ENCODE peak calls at places on chromosomes 6 and 20, in eight cellular contexts. O is A549, N is H1, B is sigmoid colon, H is ovary, E is stomach, X is transverse colon, G is SK-N-SH. R is an unnamed sample. For H3K4me1, the result is how much of the 10 kb centered on the place peaks cover.

GRCh38 chr20:3010985-3011723 is 32.3 kb upstream of the GNRH2 start:
- DNase-seq in N (no peak), G (no peak), X (no peak), H (no peak), B (no peak), E (no peak), O (no peak), R (no peak)

GRCh38 chr20:40600441-40601235 is 88.4 kb downstream of the MAFB start:
- DNase-seq in E (no peak), G (no peak), N (no peak), O (no peak), B (no peak), H (no peak), X (no peak), R (no peak)

GRCh38 chr20:3312940-3313656 is 74.1 kb upstream of the SLC4A11 start:
- DNase-seq in G (no peak), B (no peak), E (no peak), O (peak), H (no peak), X (no peak), N (no peak), R (peak)

GRCh38 chr6:162198072-162198471 is 529.5 kb downstream of the PRKN start:
- DNase-seq in N (no peak), B (no peak), O (no peak), E (no peak), G (no peak), X (no peak), H (no peak), R (no peak)

GRCh38 chr20:33445881-33446615 is 2.5 kb upstream of the SNTA1 start:
- DNase-seq in H (no peak), E (no peak), G (no peak), N (no peak), X (no peak), B (no peak), O (no peak), R (no peak)

GRCh38 chr6:30882764-30883475 is 1.4 kb upstream of the DDR1 start:
- DNase-seq in N (no peak), X (peak), H (peak), O (peak), G (peak), E (peak), B (no peak), R (no peak)

GRCh38 chr6:169890901-169891300 is 139.5 kb downstream of the ERMARD start:
- DNase-seq in G (peak), X (no peak), E (no peak), H (no peak), B (no peak), O (no peak), N (no peak), R (no peak)

GRCh38 chr6:130602151-130602770 is 224.9 kb upstream of the SMLR1 start:
- DNase-seq in H (no peak), O (peak), E (no peak), N (no peak), X (no peak), G (no peak), B (no peak), R (no peak)

GRCh38 chr20:48933017-48933766 is 11.7 kb downstream of the ARFGEF2 start:
- DNase-seq in O (no peak), E (no peak), G (no peak), N (no peak), B (no peak), H (no peak), X (peak), R (no peak)

GRCh38 chr20:35771367-35771688 is 487 bp upstream of the PHF20 start:
- DNase-seq in X (no peak), E (no peak), N (no peak), O (no peak), G (no peak), B (no peak), H (no peak), R (no peak)

GRCh38 chr20:35771689-35772562 is at the start of gene PHF20:
- DNase-seq in H (peak), B (peak), O (peak), E (peak), X (peak), N (peak), G (peak), R (peak)

GRCh38 chr20:35772563-35773058 is 796 bp downstream of the PHF20 start:
- DNase-seq in N (no peak), H (no peak), O (no peak), X (no peak), E (no peak), G (no peak), B (no peak), R (no peak)

GRCh38 chr20:35776513-35777101 is 4.8 kb downstream of the PHF20 start:
- DNase-seq in B (peak), E (peak), G (peak), H (no peak), N (no peak), X (peak), O (no peak), R (peak)

DNA sequence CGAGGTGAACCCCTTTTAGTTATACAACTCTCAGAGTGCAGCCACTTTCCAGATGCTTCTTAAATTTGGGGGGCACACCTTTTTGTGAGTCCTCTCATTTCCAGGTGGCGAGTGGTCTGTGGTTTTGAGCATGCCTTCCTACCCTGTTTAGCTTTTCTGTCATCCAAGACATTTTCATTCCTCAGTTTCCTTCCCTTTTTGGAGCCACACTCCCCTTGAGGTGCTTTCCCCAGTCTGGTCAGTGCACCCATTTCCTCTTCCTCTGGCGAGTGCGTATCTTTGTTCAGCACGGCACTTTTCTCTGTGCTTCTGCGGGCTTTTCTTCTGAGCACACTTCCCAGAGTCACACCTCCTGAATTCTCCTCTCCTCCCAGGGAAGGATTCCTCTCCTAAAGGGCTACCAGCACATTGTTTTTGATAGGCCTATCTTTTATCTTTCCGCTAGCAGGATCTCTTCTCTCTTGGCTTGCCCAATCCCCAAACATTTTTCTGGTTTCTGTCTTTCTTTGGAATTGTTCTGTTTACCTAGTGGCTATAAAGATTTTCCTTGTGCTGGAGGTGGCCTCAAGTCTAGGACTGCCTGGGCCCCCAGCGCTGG is 1.4 kb downstream of the PHF20 start:
- DNase-seq in E (peak), N (no peak), X (peak), G (no peak), H (no peak), B (peak), O (no peak), R (no peak)
- H3K4me1 ChIP-seq in E (half or more), N (under half), X (under half), G (under half), H (under half), B (under half), O (under half), R (under half)

GRCh38 chr6:110856296-110856695 is 18.3 kb upstream of the AMD1 start:
- DNase-seq in E (no peak), O (no peak), G (no peak), N (no peak), H (no peak), B (no peak), X (no peak), R (no peak)
- TF ChIP-seq EP300 in E (no peak), O (no peak), G (no peak), N (no peak), H (no peak), B (no peak), X (no peak), R (no peak)

DNA sequence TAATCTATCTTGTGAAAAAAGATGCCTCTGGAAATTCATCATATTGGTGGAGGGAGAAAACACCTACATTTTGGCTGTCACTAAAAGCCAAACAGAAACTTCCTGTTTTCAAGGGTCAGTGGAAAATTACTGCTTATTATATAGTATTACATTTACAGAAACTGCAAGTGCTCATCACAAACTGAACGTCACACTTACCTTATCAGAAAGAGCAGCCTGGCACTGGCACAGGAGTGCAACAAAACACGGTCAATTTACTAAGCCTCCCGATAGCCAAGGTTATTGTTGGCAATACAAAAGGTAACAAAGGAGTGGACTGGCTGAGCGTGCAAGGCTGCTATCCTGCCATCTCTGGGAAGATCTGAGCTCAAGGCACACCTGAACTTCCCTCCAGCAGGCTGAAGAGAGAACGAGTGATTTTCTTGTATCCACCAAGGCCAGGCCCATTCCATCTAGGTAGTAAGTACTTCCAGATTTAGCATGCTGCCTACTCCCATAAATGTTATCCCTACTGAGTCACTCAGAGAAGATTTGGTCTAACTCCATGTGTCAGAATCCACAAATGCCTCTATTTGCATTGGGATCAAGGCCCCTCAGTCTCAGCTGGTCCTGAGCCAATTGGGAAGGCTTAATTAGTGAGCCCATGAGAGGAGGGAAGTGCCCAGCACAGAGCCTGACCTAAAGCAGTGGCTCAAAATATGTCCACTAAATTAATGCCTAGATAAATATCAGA is 399.8 kb downstream of the BTBD9 start:
- DNase-seq in N (no peak), G (no peak), B (no peak), H (no peak), O (no peak), X (no peak), E (no peak), R (no peak)
- H3K4me1 ChIP-seq in N (under half), G (under half), B (under half), H (under half), O (under half), X (under half), E (under half), R (under half)

DNA sequence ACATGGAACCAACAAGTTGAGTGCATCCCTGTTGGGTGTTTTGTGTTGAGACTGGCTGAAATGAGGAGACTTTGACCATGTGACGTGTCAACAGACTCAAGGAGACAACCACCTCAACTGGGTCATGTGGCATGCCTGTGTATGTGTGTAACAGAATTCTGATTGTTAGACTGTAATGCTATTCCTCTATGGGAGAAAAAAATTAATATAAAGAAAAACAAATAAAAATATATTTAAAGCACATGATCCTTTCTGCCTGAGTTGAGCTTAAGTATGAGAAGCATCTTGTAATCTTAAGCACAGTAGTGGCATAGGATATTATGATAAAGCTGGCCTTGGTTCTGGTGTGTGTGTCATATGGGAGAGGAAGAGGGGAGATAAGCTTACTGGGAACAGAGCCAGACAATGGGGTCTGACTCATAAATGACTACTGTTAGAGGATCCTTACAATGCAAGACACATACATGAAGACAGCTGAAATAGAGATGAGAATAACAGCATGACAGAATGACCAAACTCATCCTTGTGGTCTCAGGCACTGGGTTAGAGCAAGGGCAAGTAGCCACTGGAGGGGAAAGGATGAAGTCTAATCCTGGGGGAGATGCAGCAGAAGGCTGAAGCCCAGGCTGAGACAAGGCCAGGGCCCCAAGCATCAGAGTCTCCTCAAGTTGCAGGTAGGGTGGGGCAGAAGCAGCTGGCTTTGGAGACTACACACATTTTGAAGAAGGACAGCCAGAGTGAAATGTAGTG is 9.2 kb downstream of the TP53INP2 start:
- DNase-seq in H (no peak), E (no peak), N (no peak), X (no peak), O (peak), G (peak), B (no peak), R (no peak)
- TF ChIP-seq EP300 in H (no peak), E (no peak), N (no peak), X (no peak), O (no peak), G (no peak), B (no peak), R (no peak)

GRCh38 chr6:150254671-150255228 is 111.9 kb downstream of the PPP1R14C start:
- DNase-seq in X (no peak), B (no peak), E (no peak), G (no peak), H (no peak), O (no peak), N (no peak), R (no peak)
- H3K4me1 ChIP-seq in X (under half), B (under half), E (under half), G (under half), H (under half), O (under half), N (under half), R (under half)

GRCh38 chr6:74410630-74411029 is 714.6 kb downstream of the CD109 start:
- DNase-seq in B (no peak), X (no peak), O (no peak), H (no peak), N (no peak), E (no peak), G (no peak), R (no peak)
- TF ChIP-seq EP300 in B (no peak), X (no peak), O (no peak), H (no peak), N (no peak), E (no peak), G (no peak), R (no peak)

R was measured in tibial nerve.